ENCODE peak calls at places on chromosomes 12 and 14, in four cellular contexts. One of them, this sample, is unnamed.

GRCh38 chr12:48388938-48389337 is 38.2 kb upstream of the ZNF641 start:
- DNase-seq in left ventricle myocardium inferior: no peak
- DNase-seq in ovary: no peak
- DNase-seq in A549: no peak
- DNase-seq in this sample: no peak

GRCh38 chr14:31968107-31968810 is 108.8 kb upstream of the ARHGAP5 start:
- DNase-seq in A549: no peak
- DNase-seq in left ventricle myocardium inferior: no peak
- DNase-seq in ovary: no peak
- DNase-seq in this sample: no peak

GRCh38 chr14:42222924-42223471 is 616.3 kb downstream of the LRFN5 start:
- DNase-seq in left ventricle myocardium inferior: no peak
- DNase-seq in ovary: no peak
- DNase-seq in A549: peak; percentile 2
- DNase-seq in this sample: no peak

GRCh38 chr14:33452982-33453381 is 497.9 kb downstream of the EGLN3 start:
- DNase-seq in A549: no peak
- DNase-seq in ovary: no peak
- DNase-seq in left ventricle myocardium inferior: no peak
- DNase-seq in this sample: no peak

GRCh38 chr12:44774815-44775411 is 101.2 kb downstream of the NELL2 start:
- DNase-seq in ovary: no peak
- DNase-seq in left ventricle myocardium inferior: no peak
- DNase-seq in A549: peak; percentile 42
- DNase-seq in this sample: no peak

GRCh38 chr12:16076553-16076952 is 165.4 kb downstream of the DERA start:
- DNase-seq in ovary: no peak
- DNase-seq in A549: peak; percentile 50
- DNase-seq in left ventricle myocardium inferior: no peak
- DNase-seq in this sample: no peak

GRCh38 chr12:116971222-116971621 is 60.5 kb downstream of the FBXW8 start:
- DNase-seq in left ventricle myocardium inferior: no peak
- DNase-seq in A549: no peak
- DNase-seq in ovary: no peak
- DNase-seq in this sample: no peak

GRCh38 chr14:43540948-43541347 is 966.1 kb downstream of the FSCB start:
- DNase-seq in A549: peak; percentile 54
- DNase-seq in left ventricle myocardium inferior: no peak
- DNase-seq in ovary: no peak
- DNase-seq in this sample: no peak

GRCh38 chr14:105537580-105538474 is 11.4 kb downstream of the TMEM121 start:
- DNase-seq in A549: no peak
- DNase-seq in left ventricle myocardium inferior: peak; percentile 53
- DNase-seq in ovary: peak; percentile 64
- DNase-seq in this sample: no peak

GRCh38 chr12:111635524-111635923 is 36.4 kb upstream of the ATXN2 start:
- DNase-seq in A549: no peak
- DNase-seq in left ventricle myocardium inferior: no peak
- DNase-seq in ovary: no peak
- DNase-seq in this sample: no peak

DNA sequence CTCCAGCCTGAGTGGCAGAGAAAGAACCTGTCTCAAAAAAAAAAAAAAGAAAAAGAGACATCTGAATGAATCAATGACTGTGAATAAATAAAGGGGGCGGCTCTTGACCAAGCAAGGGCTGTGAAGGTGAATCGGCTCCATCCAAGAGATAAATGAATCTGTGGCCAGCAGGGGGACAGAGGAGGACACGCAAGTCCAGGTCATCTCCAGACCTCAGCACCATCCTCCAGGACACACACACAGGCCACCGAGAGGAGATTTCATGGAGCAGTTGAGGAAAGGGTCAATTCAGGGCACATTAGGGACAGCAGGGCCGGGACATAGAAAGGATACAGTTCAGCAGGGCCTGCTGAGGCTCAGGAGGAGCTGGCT is 21.6 kb downstream of the TRPV4 start:
- DNase-seq in A549: peak; percentile 67
- DNase-seq in ovary: no peak
- DNase-seq in left ventricle myocardium inferior: no peak
- DNase-seq in this sample: no peak
- TF ChIP-seq CTCF in A549: no peak
- TF ChIP-seq CTCF in ovary: no peak
- TF ChIP-seq CTCF in left ventricle myocardium inferior: no peak
- TF ChIP-seq CTCF in this sample: no peak

DNA sequence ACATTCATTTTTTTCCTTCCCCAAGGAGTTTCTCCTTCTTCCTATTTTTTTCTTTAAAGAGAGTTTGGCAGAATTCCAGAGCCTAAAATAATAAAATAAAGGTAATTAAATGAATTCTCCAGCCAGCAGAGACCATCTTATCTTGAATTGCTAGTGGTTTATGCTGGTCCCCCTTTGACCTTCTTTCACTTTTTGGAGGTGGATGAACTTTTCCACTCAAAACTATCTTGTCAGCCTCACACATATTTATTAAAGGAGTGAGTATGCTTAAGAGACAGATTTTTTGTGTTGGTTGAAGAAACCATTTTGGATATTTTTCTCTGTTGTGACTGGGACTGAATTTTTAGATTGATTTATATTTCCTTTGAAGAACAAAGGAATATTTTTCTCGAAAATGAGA is 47.6 kb downstream of the ADIPOR2 start:
- DNase-seq in left ventricle myocardium inferior: no peak
- DNase-seq in A549: no peak
- DNase-seq in ovary: no peak
- DNase-seq in this sample: no peak
- H3K4me3 ChIP-seq in left ventricle myocardium inferior: no peak overlapping the region
- H3K4me3 ChIP-seq in A549: no peak overlapping the region
- H3K4me3 ChIP-seq in ovary: no peak overlapping the region
- H3K4me3 ChIP-seq in this sample: no peak overlapping the region

GRCh38 chr12:67035121-67035520 is 234.0 kb upstream of the CAND1 start:
- DNase-seq in ovary: no peak
- DNase-seq in left ventricle myocardium inferior: no peak
- DNase-seq in A549: no peak
- DNase-seq in this sample: no peak
- H3K4me1 ChIP-seq in ovary: no peaks in the 10 kb centered on the region
- H3K4me1 ChIP-seq in left ventricle myocardium inferior: no peaks in the 10 kb centered on the region
- H3K4me1 ChIP-seq in A549: peaks cover 23% of the 10 kb centered on the region
- H3K4me1 ChIP-seq in this sample: peaks cover 7% of the 10 kb centered on the region

GRCh38 chr12:49637401-49637800 is 14.0 kb downstream of the PRPF40B start:
- DNase-seq in A549: no peak
- DNase-seq in ovary: no peak
- DNase-seq in left ventricle myocardium inferior: no peak
- DNase-seq in this sample: no peak
- TF ChIP-seq CTCF in A549: no peak
- TF ChIP-seq CTCF in ovary: no peak
- TF ChIP-seq CTCF in left ventricle myocardium inferior: no peak
- TF ChIP-seq CTCF in this sample: no peak

GRCh38 chr14:92512807-92513203 is 776 bp upstream of the RIN3 start:
- DNase-seq in A549: no peak
- DNase-seq in left ventricle myocardium inferior: no peak
- DNase-seq in ovary: no peak
- DNase-seq in this sample: no peak
- H3K4me3 ChIP-seq in A549: peak overlapping the region; percentile 84
- H3K4me3 ChIP-seq in left ventricle myocardium inferior: peak overlapping the region; percentile 89
- H3K4me3 ChIP-seq in ovary: peak overlapping the region; percentile 55
- H3K4me3 ChIP-seq in this sample: peak overlapping the region; percentile 75

This sample was measured in right atrium auricular region.